ENCODE peak calls at places on chromosome 6, in seven cellular contexts. C is AML-193; Y is mammary epithelial cell; Z is astrocyte of the hippocampus; B is ACHN; U is stimulated activated CD4-positive, alpha-beta T cell treated with anti-CD3 and anti-CD28 coated beads, Interleukin-1b, Interleukin-23, amount 100 ng/mL, for 4 hours; V is sciatic nerve. X is an unnamed sample.

GRCh38 chr6:20693466-20694063 is 159.3 kb downstream of the CDKAL1 start:
- DNase-seq in C (no peak), Y (peak; percentile 52), Z (no peak), B (no peak), U (no peak), V (no peak), X (no peak)

GRCh38 chr6:79461205-79461604 is 76.0 kb downstream of the LCA5 start:
- DNase-seq in C (no peak), Y (peak; percentile 86), Z (no peak), B (no peak), U (no peak), V (no peak), X (no peak)

GRCh38 chr6:14450133-14451040 is 332.8 kb downstream of the CD83 start:
- DNase-seq in C (peak; percentile 17), Y (no peak), Z (no peak), B (no peak), U (no peak), V (no peak), X (no peak)

GRCh38 chr6:170522565-170523183 is 30.4 kb downstream of the PSMB1 start:
- DNase-seq in C (peak; percentile 15), Y (no peak), Z (peak; percentile 50), B (peak; percentile 22), U (no peak), V (no peak), X (no peak)

GRCh38 chr6:6595025-6595424 is 6.5 kb downstream of the LY86 start:
- DNase-seq in C (no peak), Y (no peak), Z (no peak), B (no peak), U (no peak), V (no peak), X (no peak)

GRCh38 chr6:165245287-165245686 is 64.1 kb downstream of the C6orf118 start:
- DNase-seq in C (peak; percentile 3), Y (no peak), Z (peak; percentile 63), B (peak; percentile 15), U (no peak), V (no peak), X (no peak)

GRCh38 chr6:53912661-53913060 is 117.9 kb downstream of the LRRC1 start:
- DNase-seq in C (no peak), Y (no peak), Z (no peak), B (no peak), U (no peak), V (no peak), X (no peak)

GRCh38 chr6:118881440-118882313 is 12.3 kb upstream of the ASF1A start:
- DNase-seq in C (no peak), Y (no peak), Z (no peak), B (no peak), U (no peak), V (no peak), X (no peak)

GRCh38 chr6:118712955-118713354 is 61.6 kb upstream of the CEP85L start:
- DNase-seq in C (no peak), Y (peak; percentile 79), Z (peak; percentile 36), B (no peak), U (no peak), V (no peak), X (no peak)

GRCh38 chr6:5723905-5724691 is 282.6 kb downstream of the NRN1 start:
- DNase-seq in C (peak; percentile 74), Y (no peak), Z (no peak), B (no peak), U (no peak), V (no peak), X (no peak)

X was measured in non-pigmented ciliary epithelial cell.